ENCODE peak calls at places on chromosomes 16 and 17, in seven cellular contexts. E, X, U, J, I, L and A are unnamed samples.

GRCh38 chr16:19240494-19240893 is 45.0 kb upstream of the CLEC19A start:
- DNase-seq in E (no peak), X (no peak), U (no peak), J (no peak), I (no peak), L (no peak), A (no peak)

GRCh38 chr17:27466748-27467375 is 10.6 kb downstream of the KSR1 start:
- DNase-seq in E (no peak), X (peak), U (no peak), J (no peak), I (peak), L (no peak), A (no peak)

GRCh38 chr17:63369233-63369632 is 76.9 kb downstream of the CYB561 start:
- DNase-seq in E (peak), X (no peak), U (no peak), J (no peak), I (no peak), L (peak), A (no peak)

GRCh38 chr16:30053376-30054015 is 12.1 kb upstream of the ALDOA start:
- DNase-seq in E (peak), X (no peak), U (no peak), J (no peak), I (no peak), L (peak), A (no peak)

GRCh38 chr17:66730497-66730923 is 104.4 kb upstream of the CACNG5 start:
- DNase-seq in E (no peak), X (no peak), U (no peak), J (no peak), I (no peak), L (no peak), A (no peak)

GRCh38 chr17:78474631-78475146 is 96.2 kb downstream of the PGS1 start:
- DNase-seq in E (no peak), X (peak), U (no peak), J (no peak), I (peak), L (no peak), A (no peak)

GRCh38 chr17:57665696-57666095 is 79.4 kb downstream of the CCDC182 start:
- DNase-seq in E (no peak), X (no peak), U (no peak), J (no peak), I (no peak), L (no peak), A (no peak)

GRCh38 chr16:57271867-57272495 is 12.5 kb downstream of the PLLP start:
- DNase-seq in E (no peak), X (no peak), U (no peak), J (no peak), I (no peak), L (no peak), A (peak)

GRCh38 chr16:19882186-19882585 is 2.5 kb downstream of the GPRC5B start:
- DNase-seq in E (no peak), X (no peak), U (no peak), J (no peak), I (no peak), L (no peak), A (no peak)

GRCh38 chr16:23369416-23369815 is 67.3 kb downstream of the SCNN1B start:
- DNase-seq in E (no peak), X (no peak), U (no peak), J (no peak), I (no peak), L (no peak), A (no peak)

GRCh38 chr16:75074415-75074793 is 42.2 kb downstream of the LDHD start:
- DNase-seq in E (no peak), X (no peak), U (no peak), J (no peak), I (no peak), L (no peak), A (no peak)

GRCh38 chr16:49505556-49505955 is 132.0 kb downstream of the C16orf78 start:
- DNase-seq in E (no peak), X (no peak), U (no peak), J (no peak), I (no peak), L (no peak), A (peak)

GRCh38 chr17:32341857-32342602 is at the start of gene C17orf75:
- DNase-seq in E (peak), X (peak), U (peak), J (peak), I (peak), L (peak), A (peak)

GRCh38 chr16:67594956-67595355 is 32.6 kb downstream of the CTCF start:
- DNase-seq in E (peak), X (no peak), U (no peak), J (no peak), I (no peak), L (peak), A (no peak)

GRCh38 chr16:85888405-85889331 is 10.3 kb upstream of the IRF8 start:
- DNase-seq in E (peak), X (no peak), U (no peak), J (no peak), I (no peak), L (peak), A (no peak)

GRCh38 chr16:80680839-80681238 is 123.6 kb downstream of the CDYL2 start:
- DNase-seq in E (no peak), X (no peak), U (no peak), J (no peak), I (no peak), L (no peak), A (no peak)

GRCh38 chr17:38798614-38799500 is 499 bp downstream of the PIP4K2B start:
- DNase-seq in E (peak), X (peak), U (peak), J (no peak), I (peak), L (peak), A (peak)

GRCh38 chr17:30113213-30113612 is 3.4 kb upstream of the NSRP1 start:
- DNase-seq in E (peak), X (no peak), U (no peak), J (no peak), I (no peak), L (no peak), A (peak)

GRCh38 chr17:17313350-17313991 is 10.3 kb downstream of the NT5M start:
- DNase-seq in E (peak), X (peak), U (peak), J (peak), I (peak), L (no peak), A (no peak)

GRCh38 chr16:47460301-47460754 is 535 bp downstream of the ITFG1 start:
- DNase-seq in E (peak), X (no peak), U (no peak), J (no peak), I (no peak), L (no peak), A (peak)

GRCh38 chr16:75064403-75065148 is 52.0 kb downstream of the LDHD start:
- DNase-seq in E (no peak), X (no peak), U (no peak), J (no peak), I (no peak), L (no peak), A (peak)

GRCh38 chr16:70730016-70730415 is 44.2 kb upstream of the MTSS2 start:
- DNase-seq in E (no peak), X (no peak), U (no peak), J (no peak), I (no peak), L (no peak), A (no peak)

GRCh38 chr17:82596316-82596715 is 51.9 kb downstream of the WDR45B start:
- DNase-seq in E (no peak), X (peak), U (no peak), J (no peak), I (no peak), L (no peak), A (peak)

GRCh38 chr16:23801387-23801786 is 34.4 kb upstream of the PRKCB start:
- DNase-seq in E (peak), X (peak), U (peak), J (peak), I (peak), L (peak), A (peak)

GRCh38 chr16:15642557-15643452 is at the start of gene MARF1:
- DNase-seq in E (peak), X (peak), U (peak), J (no peak), I (peak), L (peak), A (peak)

GRCh38 chr16:30948956-30949654 is at the start of gene ORAI3:
- DNase-seq in E (peak), X (peak), U (peak), J (no peak), I (no peak), L (peak), A (peak)

GRCh38 chr17:68910256-68910705 is 44.9 kb downstream of the ABCA8 start:
- DNase-seq in E (peak), X (peak), U (no peak), J (no peak), I (no peak), L (peak), A (no peak)

GRCh38 chr16:80585764-80586163 is 45.0 kb downstream of the DYNLRB2 start:
- DNase-seq in E (no peak), X (no peak), U (no peak), J (no peak), I (no peak), L (no peak), A (no peak)

GRCh38 chr17:42475853-42476252 is 17.2 kb downstream of the ATP6V0A1 start:
- DNase-seq in E (no peak), X (no peak), U (no peak), J (no peak), I (no peak), L (no peak), A (no peak)

GRCh38 chr16:88783391-88784073 is 1.5 kb downstream of the PIEZO1 start:
- DNase-seq in E (peak), X (peak), U (peak), J (no peak), I (no peak), L (no peak), A (peak)

GRCh38 chr17:46785696-46786095 is 32.8 kb downstream of the WNT3 start:
- DNase-seq in E (no peak), X (peak), U (no peak), J (no peak), I (no peak), L (no peak), A (no peak)

GRCh38 chr17:35713069-35713728 is 18.2 kb upstream of the RASL10B start:
- DNase-seq in E (peak), X (no peak), U (no peak), J (no peak), I (no peak), L (peak), A (no peak)

GRCh38 chr16:86578056-86578455 is 293 bp upstream of the FOXL1 start:
- DNase-seq in E (peak), X (no peak), U (no peak), J (no peak), I (no peak), L (peak), A (no peak)

GRCh38 chr17:31525801-31526549 is 134.5 kb downstream of the RAB11FIP4 start:
- DNase-seq in E (peak), X (no peak), U (no peak), J (no peak), I (no peak), L (no peak), A (no peak)

GRCh38 chr16:88772871-88773811 is 11.9 kb downstream of the PIEZO1 start:
- DNase-seq in E (peak), X (no peak), U (peak), J (no peak), I (no peak), L (peak), A (no peak)

GRCh38 chr17:82913304-82914043 is 73.7 kb upstream of the ZNF750 start:
- DNase-seq in E (peak), X (peak), U (no peak), J (no peak), I (no peak), L (no peak), A (no peak)

GRCh38 chr16:20906225-20906870 is 5.8 kb downstream of the LYRM1 start:
- DNase-seq in E (peak), X (no peak), U (no peak), J (no peak), I (no peak), L (peak), A (no peak)

GRCh38 chr17:77312786-77313599 is 172.2 kb downstream of the SEC14L1 start:
- DNase-seq in E (peak), X (peak), U (peak), J (no peak), I (no peak), L (peak), A (peak)

DNA sequence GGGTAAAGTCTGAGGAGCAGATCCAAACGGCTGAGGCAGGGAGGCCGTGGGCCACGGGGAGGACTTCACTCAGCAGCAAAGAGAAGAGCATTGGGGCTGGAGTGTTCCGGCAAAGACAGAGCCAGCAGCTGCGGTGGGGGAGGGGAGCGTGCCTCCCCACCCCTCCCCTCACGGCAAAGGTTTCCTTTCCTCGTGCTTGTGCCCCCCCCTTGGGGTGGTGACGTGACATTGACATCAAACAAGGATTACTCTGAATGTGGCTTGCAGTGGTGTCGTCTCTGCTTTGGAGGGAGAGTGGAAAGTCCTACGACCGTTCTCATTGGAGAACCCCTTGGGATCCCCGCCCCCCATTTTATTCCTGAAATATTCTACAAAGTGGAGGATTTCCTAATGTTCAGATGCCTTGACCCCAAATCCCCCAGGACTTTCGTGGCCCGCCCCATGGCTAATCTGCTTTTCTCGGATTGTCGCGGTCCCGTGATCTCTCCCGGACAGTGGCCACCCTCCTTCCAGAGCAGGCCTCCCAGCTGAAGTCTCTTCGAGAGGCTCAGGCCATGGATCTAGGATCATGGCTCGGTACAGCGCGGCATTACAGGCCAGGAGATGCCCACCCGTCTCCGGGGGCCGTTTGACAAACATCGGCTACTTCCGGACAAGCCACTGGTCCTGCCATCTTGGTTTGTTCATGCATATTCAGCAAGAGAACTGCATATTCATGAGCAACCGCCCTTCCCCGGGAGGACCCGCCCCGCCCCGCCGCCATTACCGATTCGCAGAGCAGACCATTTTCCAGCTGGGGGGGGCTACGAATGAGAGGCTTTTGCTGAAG is 714 bp upstream of the POLR2A start:
- DNase-seq in E (peak), X (peak), U (peak), J (no peak), I (peak), L (peak), A (peak)
- H3K4me3 ChIP-seq in E (peak), X (peak), U (peak), J (peak), I (peak), L (peak), A (peak)

GRCh38 chr16:73083271-73083670 is 35.3 kb upstream of the ZFHX3 start:
- DNase-seq in E (no peak), X (no peak), U (no peak), J (no peak), I (no peak), L (no peak), A (no peak)
- H3K4me3 ChIP-seq in E (no peak), X (no peak), U (no peak), J (no peak), I (no peak), L (no peak), A (no peak)

GRCh38 chr16:78745491-78746019 is 646.1 kb downstream of the WWOX start:
- DNase-seq in E (no peak), X (no peak), U (no peak), J (no peak), I (no peak), L (no peak), A (no peak)
- H3K4me3 ChIP-seq in E (no peak), X (no peak), U (no peak), J (no peak), I (no peak), L (no peak), A (no peak)

DNA sequence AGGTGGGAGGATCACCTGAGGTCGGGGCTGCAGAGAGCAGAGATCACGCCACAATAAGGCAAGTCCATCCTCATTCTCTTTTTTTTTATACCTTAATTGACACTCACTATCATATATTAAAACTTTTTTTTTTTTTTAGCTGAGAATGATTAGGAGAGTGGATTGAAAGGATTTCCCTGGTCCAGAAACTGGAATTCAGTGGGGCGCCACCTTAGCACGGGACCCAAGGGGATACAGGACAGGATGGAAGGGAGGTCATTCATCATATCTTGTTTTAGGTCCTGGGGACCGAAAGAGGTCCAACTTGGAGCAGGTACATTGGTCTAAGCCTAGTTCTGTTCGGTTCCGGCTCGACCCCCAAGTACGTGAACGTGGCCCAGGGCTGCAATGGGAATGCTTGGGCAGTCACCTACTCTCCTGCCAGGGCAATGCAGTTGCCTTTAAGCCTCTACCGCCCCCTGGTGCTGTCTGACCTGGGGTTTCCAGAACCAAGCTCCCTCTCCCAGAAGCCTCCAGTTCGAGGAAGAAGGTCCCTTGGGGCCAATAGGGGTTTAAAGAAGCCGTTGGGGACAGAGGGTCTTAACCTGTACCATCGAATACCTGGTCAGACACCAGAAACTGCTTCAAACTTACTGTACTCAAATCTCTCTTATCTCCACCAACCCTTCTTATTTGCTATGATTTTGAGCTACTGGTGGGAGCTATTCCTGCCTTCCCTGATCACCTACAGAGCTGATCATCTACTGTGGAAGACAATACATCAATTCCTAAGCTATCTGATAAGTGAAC is 19.9 kb upstream of the GPATCH8 start:
- DNase-seq in E (peak), X (no peak), U (peak), J (no peak), I (no peak), L (peak), A (peak)
- H3K4me3 ChIP-seq in E (no peak), X (no peak), U (no peak), J (no peak), I (no peak), L (no peak), A (no peak)

DNA sequence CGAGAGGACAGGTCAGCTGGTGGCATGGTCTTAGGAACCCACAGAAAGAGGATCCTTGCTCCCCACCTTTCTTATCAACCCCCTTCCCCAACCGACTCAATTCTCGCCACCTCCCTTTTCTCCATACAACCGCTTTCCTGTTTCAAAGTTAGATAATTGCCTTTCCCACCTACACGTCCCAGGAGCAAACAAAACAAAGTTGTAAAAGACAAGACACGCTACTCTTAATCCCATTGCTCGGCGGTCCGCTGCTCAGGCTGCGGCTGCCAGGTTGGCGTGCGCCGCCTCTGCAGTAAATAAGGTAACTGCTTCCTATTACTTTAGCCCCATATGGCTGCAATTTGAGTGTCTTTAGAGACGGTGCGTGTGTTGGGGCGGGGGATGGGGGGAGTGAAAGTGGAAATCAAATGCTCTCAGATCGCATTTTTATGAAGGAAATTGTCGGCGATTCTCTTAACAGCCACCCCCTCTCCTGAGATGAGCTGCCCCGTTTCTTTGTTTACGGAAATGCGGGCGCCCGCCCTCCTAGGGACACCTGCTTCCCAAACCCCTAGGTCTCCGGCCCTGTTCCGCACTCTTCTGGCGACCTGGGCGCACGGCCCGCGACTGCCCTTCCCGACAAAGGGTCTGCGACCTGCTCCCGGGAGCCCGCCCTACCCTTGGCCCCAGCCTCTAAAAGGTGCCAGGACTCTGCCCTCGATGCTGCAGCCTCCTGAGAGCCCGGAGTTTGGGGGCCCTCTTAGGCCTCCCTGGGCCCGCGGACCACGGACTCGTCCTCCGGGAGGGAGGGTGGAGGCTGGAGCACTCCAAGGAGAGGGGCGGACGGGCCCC is 3.7 kb upstream of the CBX8 start:
- DNase-seq in E (peak), X (no peak), U (no peak), J (no peak), I (no peak), L (peak), A (peak)
- H3K4me3 ChIP-seq in E (no peak), X (no peak), U (no peak), J (peak), I (no peak), L (no peak), A (no peak)

GRCh38 chr16:25051446-25052160 is 36.4 kb upstream of the ARHGAP17 start:
- DNase-seq in E (peak), X (no peak), U (no peak), J (no peak), I (no peak), L (peak), A (no peak)
- H3K4me3 ChIP-seq in E (no peak), X (no peak), U (peak), J (no peak), I (peak), L (no peak), A (no peak)